ENCODE peak calls at places on chromosomes 16 and 17, in seven cellular contexts. One of them, this sample, is unnamed.

GRCh38 chr17:38584350-38584925 is 21.3 kb downstream of the SRCIN1 start:
- DNase-seq in DMS79 treated with DMSO at 0.1 percent for 48 hours: no peak
- DNase-seq in activated T-cell treated with anti-CD3 and anti-CD28 coated beads, Interleukin-2, amount 50 U/mL, for 72 hours: peak
- DNase-seq in AG04449: no peak
- DNase-seq in stimulated activated CD8-positive, alpha-beta memory T cell treated with anti-CD3 and anti-CD28 coated beads, Interleukin-4, amount 100 ng/mL, for 4 hours: peak
- DNase-seq in NCI-H1417: peak
- DNase-seq in activated B cell treated with CpG ODN at 0.5 μM for 24 hours: peak
- DNase-seq in this sample: no peak

GRCh38 chr17:50944054-50944901 is 78.1 kb upstream of the TOB1 start:
- DNase-seq in stimulated activated CD8-positive, alpha-beta memory T cell treated with anti-CD3 and anti-CD28 coated beads, Interleukin-4, amount 100 ng/mL, for 4 hours: peak
- DNase-seq in NCI-H1417: peak
- DNase-seq in activated B cell treated with CpG ODN at 0.5 μM for 24 hours: no peak
- DNase-seq in AG04449: no peak
- DNase-seq in activated T-cell treated with anti-CD3 and anti-CD28 coated beads, Interleukin-2, amount 50 U/mL, for 72 hours: peak
- DNase-seq in DMS79 treated with DMSO at 0.1 percent for 48 hours: peak
- DNase-seq in this sample: no peak

GRCh38 chr17:19533718-19534561 is at the start of gene SLC47A1:
- DNase-seq in activated T-cell treated with anti-CD3 and anti-CD28 coated beads, Interleukin-2, amount 50 U/mL, for 72 hours: peak
- DNase-seq in NCI-H1417: peak
- DNase-seq in DMS79 treated with DMSO at 0.1 percent for 48 hours: peak
- DNase-seq in activated B cell treated with CpG ODN at 0.5 μM for 24 hours: no peak
- DNase-seq in AG04449: no peak
- DNase-seq in stimulated activated CD8-positive, alpha-beta memory T cell treated with anti-CD3 and anti-CD28 coated beads, Interleukin-4, amount 100 ng/mL, for 4 hours: no peak
- DNase-seq in this sample: no peak

GRCh38 chr16:13923703-13924298 is 3.8 kb downstream of the ERCC4 start:
- DNase-seq in AG04449: no peak
- DNase-seq in stimulated activated CD8-positive, alpha-beta memory T cell treated with anti-CD3 and anti-CD28 coated beads, Interleukin-4, amount 100 ng/mL, for 4 hours: no peak
- DNase-seq in NCI-H1417: peak
- DNase-seq in activated B cell treated with CpG ODN at 0.5 μM for 24 hours: no peak
- DNase-seq in DMS79 treated with DMSO at 0.1 percent for 48 hours: peak
- DNase-seq in activated T-cell treated with anti-CD3 and anti-CD28 coated beads, Interleukin-2, amount 50 U/mL, for 72 hours: no peak
- DNase-seq in this sample: no peak

GRCh38 chr17:1464186-1464585 is 8.2 kb upstream of the CRK start:
- DNase-seq in DMS79 treated with DMSO at 0.1 percent for 48 hours: no peak
- DNase-seq in activated B cell treated with CpG ODN at 0.5 μM for 24 hours: no peak
- DNase-seq in activated T-cell treated with anti-CD3 and anti-CD28 coated beads, Interleukin-2, amount 50 U/mL, for 72 hours: no peak
- DNase-seq in AG04449: no peak
- DNase-seq in NCI-H1417: no peak
- DNase-seq in stimulated activated CD8-positive, alpha-beta memory T cell treated with anti-CD3 and anti-CD28 coated beads, Interleukin-4, amount 100 ng/mL, for 4 hours: no peak
- DNase-seq in this sample: no peak

GRCh38 chr17:48215583-48216139 is 108.1 kb downstream of the SNX11 start:
- DNase-seq in NCI-H1417: peak
- DNase-seq in DMS79 treated with DMSO at 0.1 percent for 48 hours: no peak
- DNase-seq in activated B cell treated with CpG ODN at 0.5 μM for 24 hours: no peak
- DNase-seq in stimulated activated CD8-positive, alpha-beta memory T cell treated with anti-CD3 and anti-CD28 coated beads, Interleukin-4, amount 100 ng/mL, for 4 hours: no peak
- DNase-seq in AG04449: no peak
- DNase-seq in activated T-cell treated with anti-CD3 and anti-CD28 coated beads, Interleukin-2, amount 50 U/mL, for 72 hours: no peak
- DNase-seq in this sample: no peak

GRCh38 chr16:88938933-88939813 is 37.8 kb downstream of the CBFA2T3 start:
- DNase-seq in activated T-cell treated with anti-CD3 and anti-CD28 coated beads, Interleukin-2, amount 50 U/mL, for 72 hours: no peak
- DNase-seq in AG04449: no peak
- DNase-seq in activated B cell treated with CpG ODN at 0.5 μM for 24 hours: no peak
- DNase-seq in DMS79 treated with DMSO at 0.1 percent for 48 hours: no peak
- DNase-seq in stimulated activated CD8-positive, alpha-beta memory T cell treated with anti-CD3 and anti-CD28 coated beads, Interleukin-4, amount 100 ng/mL, for 4 hours: no peak
- DNase-seq in NCI-H1417: no peak
- DNase-seq in this sample: no peak

GRCh38 chr17:18321309-18321708 is 6.2 kb downstream of the SMCR8 start:
- DNase-seq in activated B cell treated with CpG ODN at 0.5 μM for 24 hours: no peak
- DNase-seq in stimulated activated CD8-positive, alpha-beta memory T cell treated with anti-CD3 and anti-CD28 coated beads, Interleukin-4, amount 100 ng/mL, for 4 hours: no peak
- DNase-seq in AG04449: no peak
- DNase-seq in activated T-cell treated with anti-CD3 and anti-CD28 coated beads, Interleukin-2, amount 50 U/mL, for 72 hours: no peak
- DNase-seq in NCI-H1417: no peak
- DNase-seq in DMS79 treated with DMSO at 0.1 percent for 48 hours: no peak
- DNase-seq in this sample: no peak

GRCh38 chr16:49498241-49499017 is 124.8 kb downstream of the C16orf78 start:
- DNase-seq in AG04449: no peak
- DNase-seq in NCI-H1417: peak
- DNase-seq in stimulated activated CD8-positive, alpha-beta memory T cell treated with anti-CD3 and anti-CD28 coated beads, Interleukin-4, amount 100 ng/mL, for 4 hours: no peak
- DNase-seq in DMS79 treated with DMSO at 0.1 percent for 48 hours: peak
- DNase-seq in activated T-cell treated with anti-CD3 and anti-CD28 coated beads, Interleukin-2, amount 50 U/mL, for 72 hours: no peak
- DNase-seq in activated B cell treated with CpG ODN at 0.5 μM for 24 hours: no peak
- DNase-seq in this sample: no peak